ENCODE peak calls at places on chromosomes 1 and 21, in nine cellular contexts. T is GM12892, D is suprapubic skin, Y is heart left ventricle, K is uterus, Q is ovary, H is body of pancreas, G is NB4, M is transverse colon. R is an unnamed sample.

GRCh38 chr1:32897082-32898049 is 3.8 kb downstream of the TMEM54 start:
- DNase-seq in T (no peak), D (no peak), Y (no peak), K (no peak), Q (no peak), H (no peak), G (no peak), M (no peak), R (no peak)

GRCh38 chr1:223727541-223727940 is 15.2 kb downstream of the CAPN2 start:
- DNase-seq in T (no peak), D (no peak), Y (no peak), K (no peak), Q (no peak), H (no peak), G (no peak), M (no peak), R (no peak)

GRCh38 chr1:70072239-70072751 is 133.1 kb downstream of the LRRC40 start:
- DNase-seq in T (no peak), D (no peak), Y (no peak), K (no peak), Q (no peak), H (no peak), G (peak), M (no peak), R (no peak)

GRCh38 chr21:36854391-36854790 is 112.1 kb downstream of the HLCS start:
- DNase-seq in T (no peak), D (no peak), Y (peak), K (no peak), Q (no peak), H (peak), G (peak), M (peak), R (no peak)

GRCh38 chr1:63327417-63328139 is 5.2 kb downstream of the FOXD3 start:
- DNase-seq in T (no peak), D (peak), Y (peak), K (no peak), Q (peak), H (peak), G (peak), M (peak), R (no peak)

GRCh38 chr1:31712041-31712440 is 8.2 kb upstream of the COL16A1 start:
- DNase-seq in T (no peak), D (no peak), Y (no peak), K (no peak), Q (no peak), H (no peak), G (no peak), M (no peak), R (no peak)

GRCh38 chr1:221392453-221392852 is 349.4 kb downstream of the DUSP10 start:
- DNase-seq in T (no peak), D (peak), Y (no peak), K (no peak), Q (no peak), H (no peak), G (no peak), M (peak), R (no peak)

GRCh38 chr1:158045639-158046038 is 52.2 kb downstream of the KIRREL1 start:
- DNase-seq in T (no peak), D (no peak), Y (no peak), K (peak), Q (no peak), H (no peak), G (no peak), M (no peak), R (no peak)

GRCh38 chr1:38092256-38092655 is 45.7 kb upstream of the POU3F1 start:
- DNase-seq in T (no peak), D (no peak), Y (no peak), K (no peak), Q (no peak), H (no peak), G (no peak), M (no peak), R (no peak)

GRCh38 chr21:30408782-30409494 is 13.1 kb downstream of the KRTAP13-1 start:
- DNase-seq in T (no peak), D (no peak), Y (peak), K (no peak), Q (no peak), H (peak), G (peak), M (peak), R (no peak)

GRCh38 chr21:45095505-45095904 is 21.1 kb downstream of the ADARB1 start:
- DNase-seq in T (no peak), D (no peak), Y (no peak), K (no peak), Q (no peak), H (no peak), G (no peak), M (no peak), R (no peak)

GRCh38 chr1:72282690-72283203 is 408 bp upstream of the NEGR1 start:
- DNase-seq in T (no peak), D (peak), Y (peak), K (peak), Q (peak), H (peak), G (peak), M (peak), R (no peak)
- TF ChIP-seq POLR2A in T (no peak), D (no peak), Y (peak), K (peak), Q (peak), H (peak), G (no peak), M (peak), R (no peak)

DNA sequence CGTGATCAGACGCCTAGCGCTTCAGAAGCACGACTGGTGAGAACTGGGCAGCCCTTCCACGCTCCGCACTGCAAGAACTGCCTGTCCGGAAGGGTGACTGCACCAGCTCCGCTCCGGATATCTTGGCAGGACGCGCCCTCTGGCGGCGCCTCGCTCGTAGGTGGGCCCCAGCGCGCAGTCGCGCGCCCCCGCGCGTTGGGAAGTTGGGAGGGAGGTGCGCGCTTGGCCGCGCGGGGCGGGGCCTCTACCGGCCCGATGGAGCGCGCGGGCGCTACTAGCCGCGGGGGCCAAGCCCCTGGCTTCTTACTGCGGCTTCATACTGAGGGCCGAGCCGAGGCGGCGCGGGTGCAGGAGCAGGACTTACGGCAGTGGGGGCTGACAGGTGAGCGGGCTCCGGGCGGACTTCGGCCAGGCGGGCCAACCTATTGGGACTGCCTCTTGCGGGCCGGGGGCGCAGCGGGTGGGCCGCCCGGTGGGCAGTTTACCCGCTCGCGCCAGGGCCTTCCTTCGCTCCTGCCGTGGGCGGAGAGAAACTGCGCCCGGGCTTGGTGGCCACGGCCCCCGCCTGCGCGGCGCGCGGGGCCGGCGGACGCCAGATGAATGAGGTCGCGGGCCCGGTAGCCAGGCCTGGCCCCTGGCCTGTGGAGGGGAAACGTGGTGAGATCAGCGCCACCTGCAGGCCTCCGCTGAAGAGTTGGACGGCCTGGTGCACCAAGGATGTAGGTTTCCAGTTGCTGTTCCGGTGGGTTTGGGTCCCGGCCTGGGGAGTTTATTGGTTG is at the start of gene CHD1L:
- DNase-seq in T (peak), D (peak), Y (peak), K (peak), Q (peak), H (peak), G (peak), M (peak), R (no peak)
- TF ChIP-seq POLR2A in T (peak), D (no peak), Y (peak), K (peak), Q (peak), H (peak), G (peak), M (peak), R (peak)

GRCh38 chr1:154577346-154578057 is 9.9 kb downstream of the CHRNB2 start:
- DNase-seq in T (no peak), D (no peak), Y (no peak), K (no peak), Q (no peak), H (no peak), G (no peak), M (no peak), R (no peak)
- TF ChIP-seq POLR2A in T (peak), D (no peak), Y (no peak), K (no peak), Q (no peak), H (no peak), G (no peak), M (no peak), R (no peak)

GRCh38 chr1:246591504-246591903 is 25.2 kb downstream of the CNST start:
- DNase-seq in T (no peak), D (no peak), Y (no peak), K (no peak), Q (no peak), H (no peak), G (no peak), M (no peak), R (no peak)
- TF ChIP-seq POLR2A in T (peak), D (no peak), Y (no peak), K (no peak), Q (no peak), H (no peak), G (no peak), M (no peak), R (no peak)

DNA sequence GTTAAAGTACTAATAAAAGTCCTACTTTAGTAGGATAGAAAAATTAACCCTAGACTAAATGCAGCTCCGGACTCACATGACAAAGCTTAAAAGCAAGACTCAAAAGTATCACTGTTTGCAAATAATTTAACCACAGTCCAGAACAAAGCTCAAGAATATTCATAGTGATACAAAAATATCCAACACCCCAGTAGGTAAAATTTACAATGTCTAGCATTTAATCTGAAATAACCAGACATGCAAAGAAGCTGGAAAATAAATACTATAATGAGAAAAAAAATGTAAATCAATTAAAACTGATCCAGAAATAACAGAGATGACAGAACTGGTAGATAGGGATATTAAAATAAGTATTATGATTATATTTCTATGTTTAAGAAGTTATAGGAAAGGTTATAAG is 67.0 kb downstream of the KIAA0319L start:
- DNase-seq in T (no peak), D (no peak), Y (no peak), K (no peak), Q (no peak), H (no peak), G (no peak), M (no peak), R (no peak)
- TF ChIP-seq POLR2A in T (no peak), D (no peak), Y (no peak), K (no peak), Q (no peak), H (no peak), G (no peak), M (no peak), R (no peak)

DNA sequence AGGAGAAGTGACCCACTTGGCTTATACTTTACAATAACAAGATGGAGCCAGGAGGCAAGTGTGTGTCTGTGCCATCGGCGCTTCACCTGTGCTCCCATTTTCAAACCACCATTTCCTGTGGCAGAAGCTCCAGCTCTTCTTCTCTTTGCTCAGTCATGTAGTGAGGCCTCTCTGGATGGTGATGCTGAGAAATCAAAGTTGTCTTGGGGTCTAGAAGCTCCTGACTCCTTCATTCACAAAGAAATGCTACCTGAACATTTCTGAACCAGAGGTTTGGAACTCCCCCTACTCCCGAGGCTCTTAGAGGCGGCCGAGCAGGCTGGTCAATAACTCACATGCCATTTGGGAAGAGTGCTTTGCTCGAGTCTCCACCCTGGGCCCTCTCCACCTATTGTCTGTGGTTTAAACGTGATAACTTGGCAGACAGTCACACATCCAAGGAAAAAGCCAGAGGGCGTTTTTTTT is 18.0 kb downstream of the SLAMF1 start:
- DNase-seq in T (no peak), D (no peak), Y (no peak), K (no peak), Q (no peak), H (no peak), G (no peak), M (no peak), R (no peak)
- TF ChIP-seq POLR2A in T (no peak), D (no peak), Y (no peak), K (no peak), Q (no peak), H (no peak), G (no peak), M (no peak), R (no peak)

R was measured in vagina.